ENCODE peak calls at places on chromosomes 11 and 22, in five cellular contexts. Q is AG04450, V is heart left ventricle, O is stomach, E is cardiac fibroblast. B is an unnamed sample.

GRCh38 chr11:844693-845644 is 2.3 kb downstream of the TSPAN4 start:
- DNase-seq in Q (peak), V (peak), O (peak), E (peak), B (peak)

GRCh38 chr11:33531743-33532181 is 168.9 kb downstream of the C11orf91 start:
- DNase-seq in Q (peak), V (no peak), O (no peak), E (peak), B (no peak)

GRCh38 chr11:75271730-75272129 is 31.2 kb downstream of the TPBGL start:
- DNase-seq in Q (no peak), V (no peak), O (no peak), E (no peak), B (no peak)

GRCh38 chr11:106202935-106203620 is 125.6 kb downstream of the AASDHPPT start:
- DNase-seq in Q (no peak), V (no peak), O (no peak), E (peak), B (no peak)

GRCh38 chr22:39738746-39739145 is 154.8 kb downstream of the ENTHD1 start:
- DNase-seq in Q (peak), V (no peak), O (no peak), E (peak), B (peak)

GRCh38 chr11:110490886-110491285 is 61.1 kb downstream of the FDX1 start:
- DNase-seq in Q (no peak), V (no peak), O (no peak), E (peak), B (peak)

GRCh38 chr11:121431820-121432526 is 20.1 kb upstream of the SORL1 start:
- DNase-seq in Q (no peak), V (no peak), O (no peak), E (no peak), B (no peak)

GRCh38 chr11:64022125-64022784 is 13.5 kb upstream of the FLRT1 start:
- DNase-seq in Q (no peak), V (no peak), O (no peak), E (no peak), B (no peak)

GRCh38 chr22:28442951-28443876 is 236.4 kb downstream of the TTC28 start:
- DNase-seq in Q (no peak), V (peak), O (peak), E (peak), B (peak)

GRCh38 chr11:118907051-118907748 is 18.5 kb downstream of the BCL9L start:
- DNase-seq in Q (no peak), V (peak), O (peak), E (peak), B (peak)

GRCh38 chr11:124841765-124842700 is 23.2 kb upstream of the ROBO3 start:
- DNase-seq in Q (no peak), V (no peak), O (no peak), E (peak), B (no peak)

GRCh38 chr11:46615756-46616155 is 1.3 kb downstream of the HARBI1 start:
- DNase-seq in Q (no peak), V (no peak), O (no peak), E (no peak), B (peak)

GRCh38 chr11:13784441-13784840 is 116.0 kb downstream of the FAR1 start:
- DNase-seq in Q (no peak), V (no peak), O (no peak), E (no peak), B (no peak)

GRCh38 chr11:2122907-2123627 is 16.1 kb downstream of the IGF2 start:
- DNase-seq in Q (no peak), V (no peak), O (no peak), E (no peak), B (no peak)

GRCh38 chr11:109933126-109933525 is 160.1 kb upstream of the ZC3H12C start:
- DNase-seq in Q (no peak), V (no peak), O (no peak), E (peak), B (peak)

GRCh38 chr11:60991457-60991856 is 20.0 kb downstream of the CD6 start:
- DNase-seq in Q (no peak), V (no peak), O (no peak), E (no peak), B (no peak)

GRCh38 chr11:65504671-65505433 is 6.0 kb downstream of the MALAT1 start:
- DNase-seq in Q (no peak), V (no peak), O (no peak), E (peak), B (peak)

GRCh38 chr11:123472236-123472935 is 42.3 kb downstream of the GRAMD1B start:
- DNase-seq in Q (no peak), V (no peak), O (no peak), E (no peak), B (peak)

GRCh38 chr11:116909245-116909644 is 71.8 kb upstream of the APOA1 start:
- DNase-seq in Q (no peak), V (no peak), O (no peak), E (no peak), B (peak)

GRCh38 chr11:19345848-19346681 is 105.3 kb upstream of the E2F8 start:
- DNase-seq in Q (no peak), V (peak), O (peak), E (peak), B (no peak)

GRCh38 chr11:79244175-79244804 is 196.5 kb downstream of the TENM4 start:
- DNase-seq in Q (peak), V (no peak), O (no peak), E (peak), B (peak)

GRCh38 chr11:95231881-95232605 is 1.0 kb upstream of the SESN3 start:
- DNase-seq in Q (no peak), V (peak), O (peak), E (peak), B (peak)

GRCh38 chr11:5581014-5581413 is 337 bp downstream of the OR52B6 start:
- DNase-seq in Q (no peak), V (no peak), O (no peak), E (no peak), B (no peak)

GRCh38 chr11:67055812-67056211 is 835 bp upstream of the RHOD start:
- DNase-seq in Q (no peak), V (no peak), O (peak), E (peak), B (peak)

GRCh38 chr22:47111626-47112373 is 349.4 kb downstream of the TBC1D22A start:
- DNase-seq in Q (no peak), V (no peak), O (no peak), E (peak), B (no peak)

GRCh38 chr11:362642-363442 is 6.5 kb upstream of the B4GALNT4 start:
- DNase-seq in Q (no peak), V (no peak), O (no peak), E (no peak), B (no peak)

GRCh38 chr11:130715085-130715932 is 201.0 kb downstream of the SNX19 start:
- DNase-seq in Q (no peak), V (no peak), O (no peak), E (no peak), B (no peak)

GRCh38 chr11:64765841-64766682 is 6.3 kb upstream of the PYGM start:
- DNase-seq in Q (no peak), V (no peak), O (no peak), E (no peak), B (no peak)

GRCh38 chr11:106468531-106468930 is 391.1 kb downstream of the AASDHPPT start:
- DNase-seq in Q (no peak), V (no peak), O (no peak), E (no peak), B (no peak)

GRCh38 chr11:107898270-107898669 is 30.0 kb upstream of the RAB39A start:
- DNase-seq in Q (peak), V (no peak), O (no peak), E (peak), B (peak)

GRCh38 chr11:115585361-115586024 is 81.3 kb upstream of the CADM1 start:
- DNase-seq in Q (no peak), V (no peak), O (no peak), E (no peak), B (no peak)

GRCh38 chr22:45680932-45681700 is 9.5 kb downstream of the ATXN10 start:
- DNase-seq in Q (peak), V (no peak), O (no peak), E (peak), B (no peak)

GRCh38 chr11:17171916-17172315 is 35.9 kb downstream of the PIK3C2A start:
- DNase-seq in Q (no peak), V (no peak), O (no peak), E (peak), B (no peak)

GRCh38 chr11:21552910-21553309 is 640.0 kb upstream of the ANO5 start:
- DNase-seq in Q (no peak), V (no peak), O (no peak), E (no peak), B (no peak)

GRCh38 chr11:33920838-33921613 is 29.1 kb upstream of the LMO2 start:
- DNase-seq in Q (no peak), V (no peak), O (no peak), E (no peak), B (no peak)

GRCh38 chr11:6362185-6362867 is 27.9 kb upstream of the SMPD1 start:
- DNase-seq in Q (no peak), V (peak), O (peak), E (no peak), B (peak)

GRCh38 chr22:39528080-39528661 is 4.4 kb downstream of the RPS19BP1 start:
- DNase-seq in Q (no peak), V (no peak), O (no peak), E (no peak), B (no peak)

GRCh38 chr11:47317078-47317828 is 35.2 kb downstream of the MYBPC3 start:
- DNase-seq in Q (no peak), V (no peak), O (no peak), E (no peak), B (no peak)

GRCh38 chr11:441418-442274 is at the start of gene ANO9:
- DNase-seq in Q (no peak), V (no peak), O (peak), E (no peak), B (peak)

DNA sequence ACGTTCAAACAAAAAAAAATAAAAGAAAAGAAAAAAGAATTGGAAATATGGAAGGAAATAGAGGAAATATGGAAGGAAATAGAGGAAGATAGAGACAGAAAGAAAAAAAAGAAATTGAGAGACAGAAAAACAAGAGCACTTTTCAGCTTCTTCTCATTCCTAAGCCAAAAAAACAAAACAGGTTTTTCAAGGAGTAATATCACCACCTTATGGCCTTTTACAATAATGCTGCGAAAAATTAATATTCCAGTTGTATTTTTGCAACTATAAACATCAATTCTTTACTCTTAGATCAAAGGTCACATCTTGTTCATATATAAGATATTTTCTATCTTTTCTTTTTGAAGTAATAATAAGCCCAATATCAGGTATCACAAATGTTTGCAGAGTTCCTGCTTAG is 328.3 kb downstream of the FAT3 start:
- DNase-seq in Q (no peak), V (no peak), O (no peak), E (peak), B (peak)
- TF ChIP-seq CTCF in Q (peak), V (no peak), O (no peak), E (no peak), B (no peak)

GRCh38 chr22:32355760-32356159 is 1.9 kb upstream of the RFPL3 start:
- DNase-seq in Q (no peak), V (no peak), O (no peak), E (no peak), B (peak)
- TF ChIP-seq CTCF in Q (no peak), V (no peak), O (no peak), E (no peak), B (peak)

GRCh38 chr22:42471441-42471840 is 39.2 kb upstream of the NFAM1 start:
- DNase-seq in Q (no peak), V (no peak), O (no peak), E (no peak), B (no peak)
- TF ChIP-seq CTCF in Q (no peak), V (no peak), O (no peak), E (no peak), B (no peak)

DNA sequence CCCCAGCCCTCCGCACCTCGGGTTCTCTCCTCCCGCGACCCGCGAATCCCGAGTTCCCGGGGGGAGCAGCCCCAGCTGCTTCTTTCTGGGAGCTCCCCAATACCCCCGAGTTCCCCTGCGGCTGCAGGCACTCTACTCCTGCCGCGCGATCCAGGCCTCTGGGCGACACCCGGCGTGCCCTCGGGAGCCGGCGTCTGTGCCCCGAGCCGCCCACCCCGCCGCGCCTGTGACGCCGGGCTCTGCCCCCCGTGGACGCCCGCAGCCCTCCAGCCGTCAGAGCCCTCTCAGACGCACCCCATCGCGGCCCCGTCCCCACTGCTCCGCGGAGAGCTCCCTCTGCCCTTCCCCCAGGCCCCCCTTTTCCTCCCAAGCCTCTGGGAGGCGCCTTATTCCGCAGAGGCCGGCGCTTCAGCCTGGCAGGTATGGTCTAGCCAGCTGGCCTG is 422 bp downstream of the GLB1L2 start:
- DNase-seq in Q (no peak), V (no peak), O (no peak), E (no peak), B (peak)
- TF ChIP-seq CTCF in Q (no peak), V (no peak), O (no peak), E (no peak), B (no peak)

GRCh38 chr11:57312511-57313021 is 12.2 kb downstream of the TNKS1BP1 start:
- DNase-seq in Q (no peak), V (no peak), O (peak), E (no peak), B (no peak)
- TF ChIP-seq CTCF in Q (no peak), V (no peak), O (no peak), E (no peak), B (peak)

GRCh38 chr11:77193167-77193566 is 65.1 kb downstream of the MYO7A start:
- DNase-seq in Q (no peak), V (no peak), O (no peak), E (no peak), B (no peak)

GRCh38 chr11:77191429-77191822 is 63.4 kb downstream of the MYO7A start:
- DNase-seq in Q (no peak), V (no peak), O (no peak), E (no peak), B (peak)

GRCh38 chr11:77190331-77191075 is 62.5 kb downstream of the MYO7A start:
- DNase-seq in Q (no peak), V (no peak), O (no peak), E (no peak), B (no peak)

GRCh38 chr11:77193915-77194830 is 66.1 kb downstream of the MYO7A start:
- DNase-seq in Q (no peak), V (no peak), O (no peak), E (no peak), B (peak)

DNA sequence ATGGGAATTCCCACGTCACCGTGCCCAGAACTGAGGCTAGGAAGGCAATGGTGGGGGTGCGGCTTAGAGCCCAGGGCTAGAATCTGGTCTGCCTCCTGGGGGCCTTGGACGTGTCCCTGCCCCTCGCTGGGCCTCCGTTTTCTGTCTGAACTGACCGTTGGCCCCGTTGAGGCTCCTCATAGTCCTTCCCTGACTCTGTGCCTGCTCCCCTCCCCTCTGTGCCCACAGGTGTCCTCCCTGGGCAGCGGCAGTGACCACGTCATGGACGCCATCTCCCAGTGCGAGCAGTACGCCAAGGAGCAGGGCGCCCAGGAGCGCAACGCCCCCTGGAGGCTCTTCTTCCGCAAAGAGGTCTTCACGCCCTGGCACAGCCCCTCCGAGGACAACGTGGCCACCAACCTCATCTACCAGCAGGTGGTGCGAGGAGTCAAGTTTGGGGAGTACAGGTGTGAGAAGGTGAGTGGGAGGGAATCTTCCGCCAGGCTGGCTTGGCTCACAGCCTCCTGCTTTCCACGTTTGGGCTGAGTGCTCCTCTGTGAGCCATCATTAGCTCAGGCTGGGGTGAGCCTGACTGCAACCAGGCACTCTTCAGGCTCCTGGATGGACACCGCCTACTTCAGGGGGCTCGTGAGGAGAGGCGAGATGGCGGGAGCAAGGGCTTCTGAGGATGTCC is 63.9 kb downstream of the MYO7A start:
- DNase-seq in Q (no peak), V (no peak), O (peak), E (peak), B (peak)
- TF ChIP-seq CTCF in Q (peak), V (peak), O (peak), E (peak), B (peak)

DNA sequence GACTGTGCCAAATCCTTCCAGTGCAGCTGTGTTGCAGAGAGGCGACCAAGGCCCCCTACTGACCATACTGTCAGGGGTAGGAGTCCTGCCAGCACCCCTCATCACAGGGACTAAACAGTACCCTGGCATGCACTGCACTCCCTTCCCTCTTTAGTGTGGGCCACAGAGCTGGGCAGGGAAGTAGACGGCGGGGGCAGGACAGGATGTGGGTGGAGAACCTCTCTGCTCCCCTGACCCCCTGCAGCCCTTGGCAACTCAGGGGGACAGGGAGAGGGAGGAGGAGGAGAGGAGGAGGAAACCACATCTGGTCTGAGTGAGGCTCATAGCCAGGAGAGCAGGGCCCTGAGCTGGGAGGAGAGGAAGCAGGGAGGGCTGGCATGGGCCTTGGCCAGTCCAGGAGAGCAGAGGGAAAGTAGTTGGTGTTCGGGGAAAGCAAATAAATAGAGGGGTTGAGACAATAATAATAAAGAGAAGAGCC is 61.7 kb downstream of the RPUSD4 start:
- DNase-seq in Q (no peak), V (no peak), O (no peak), E (peak), B (no peak)
- TF ChIP-seq CTCF in Q (no peak), V (no peak), O (no peak), E (no peak), B (no peak)

GRCh38 chr22:37154925-37155712 is 5.4 kb upstream of the IL2RB start:
- DNase-seq in Q (no peak), V (no peak), O (no peak), E (no peak), B (peak)
- TF ChIP-seq CTCF in Q (no peak), V (no peak), O (no peak), E (no peak), B (no peak)

B was measured in epithelial cell of esophagus.